ENCODE peak calls at places on chromosomes 4 and X, in eight cellular contexts. E is astrocyte of the spinal cord, N is stomach, T is foreskin fibroblast, X is colonic mucosa, Y is left lung, H is cardiac fibroblast, P is lower leg skin. D is an unnamed sample.

GRCh38 chr4:105327222-105327621 is 146.6 kb downstream of the PPA2 start:
- DNase-seq in E (no peak), N (no peak), T (no peak), X (no peak), Y (no peak), H (no peak), P (no peak), D (no peak)

GRCh38 chrX:65674351-65674893 is 7.0 kb downstream of the MSN start:
- DNase-seq in E (no peak), N (no peak), T (no peak), X (no peak), Y (no peak), H (no peak), P (no peak), D (no peak)

GRCh38 chrX:460116-460515 is 73.4 kb upstream of the PPP2R3B start:
- DNase-seq in E (no peak), N (no peak), T (no peak), X (no peak), Y (no peak), H (no peak), P (no peak), D (no peak)

GRCh38 chrX:15675490-15675921 is 10.9 kb upstream of the CLTRN start:
- DNase-seq in E (no peak), N (peak), T (peak), X (peak), Y (peak), H (no peak), P (peak), D (no peak)

GRCh38 chrX:139077303-139078131 is 366.0 kb upstream of the FGF13 start:
- DNase-seq in E (peak), N (no peak), T (peak), X (no peak), Y (no peak), H (peak), P (no peak), D (no peak)

GRCh38 chrX:118807151-118808017 is 16.2 kb upstream of the ZCCHC12 start:
- DNase-seq in E (peak), N (peak), T (peak), X (peak), Y (no peak), H (peak), P (peak), D (peak)

GRCh38 chr4:128123036-128123435 is 61.9 kb downstream of the LARP1B start:
- DNase-seq in E (no peak), N (no peak), T (no peak), X (no peak), Y (no peak), H (no peak), P (no peak), D (no peak)

GRCh38 chrX:34656842-34657780 is at the start of gene TMEM47:
- DNase-seq in E (peak), N (peak), T (peak), X (peak), Y (peak), H (peak), P (peak), D (no peak)

GRCh38 chr4:79661196-79661595 is 253.2 kb upstream of the GK2 start:
- DNase-seq in E (no peak), N (no peak), T (no peak), X (no peak), Y (no peak), H (no peak), P (no peak), D (no peak)

GRCh38 chr4:61003301-61003700 is 196.8 kb upstream of the ADGRL3 start:
- DNase-seq in E (peak), N (no peak), T (no peak), X (no peak), Y (no peak), H (no peak), P (no peak), D (no peak)

GRCh38 chrX:127782904-127783303 is 269.3 kb downstream of the ACTRT1 start:
- DNase-seq in E (no peak), N (no peak), T (no peak), X (no peak), Y (no peak), H (no peak), P (no peak), D (no peak)

GRCh38 chr4:96149911-96150310 is 310.0 kb downstream of the PDHA2 start:
- DNase-seq in E (peak), N (no peak), T (no peak), X (no peak), Y (no peak), H (peak), P (no peak), D (no peak)

GRCh38 chr4:8585186-8585585 is 5.0 kb downstream of the GPR78 start:
- DNase-seq in E (no peak), N (no peak), T (no peak), X (no peak), Y (no peak), H (no peak), P (no peak), D (no peak)

GRCh38 chrX:118630843-118631242 is 96.6 kb upstream of the IL13RA1 start:
- DNase-seq in E (no peak), N (no peak), T (no peak), X (no peak), Y (no peak), H (no peak), P (no peak), D (no peak)

GRCh38 chr4:181731900-181732299 is 511.3 kb upstream of the TENM3 start:
- DNase-seq in E (no peak), N (no peak), T (no peak), X (no peak), Y (no peak), H (no peak), P (no peak), D (no peak)

GRCh38 chr4:126715067-126715466 is 917.7 kb upstream of the INTU start:
- DNase-seq in E (no peak), N (no peak), T (no peak), X (no peak), Y (no peak), H (no peak), P (no peak), D (no peak)

GRCh38 chrX:147736045-147736444 is 175.7 kb upstream of the FMR1 start:
- DNase-seq in E (no peak), N (no peak), T (no peak), X (no peak), Y (no peak), H (no peak), P (no peak), D (no peak)

GRCh38 chr4:122334828-122335227 is 44.0 kb upstream of the ADAD1 start:
- DNase-seq in E (no peak), N (no peak), T (no peak), X (no peak), Y (no peak), H (no peak), P (no peak), D (peak)

GRCh38 chr4:121146530-121146929 is 17.6 kb downstream of the TNIP3 start:
- DNase-seq in E (peak), N (no peak), T (no peak), X (no peak), Y (no peak), H (peak), P (no peak), D (no peak)

GRCh38 chrX:41689711-41690110 is 938 bp downstream of the GPR34 start:
- DNase-seq in E (no peak), N (no peak), T (no peak), X (no peak), Y (no peak), H (no peak), P (no peak), D (no peak)

GRCh38 chrX:41692162-41692749 is 3.5 kb downstream of the GPR34 start:
- DNase-seq in E (peak), N (no peak), T (peak), X (no peak), Y (no peak), H (peak), P (no peak), D (no peak)

GRCh38 chrX:41686788-41687187 is 2.0 kb upstream of the GPR34 start:
- DNase-seq in E (no peak), N (no peak), T (no peak), X (no peak), Y (no peak), H (no peak), P (no peak), D (no peak)

GRCh38 chrX:41688154-41688553 is 619 bp upstream of the GPR34 start:
- DNase-seq in E (no peak), N (no peak), T (no peak), X (no peak), Y (no peak), H (no peak), P (no peak), D (no peak)

DNA sequence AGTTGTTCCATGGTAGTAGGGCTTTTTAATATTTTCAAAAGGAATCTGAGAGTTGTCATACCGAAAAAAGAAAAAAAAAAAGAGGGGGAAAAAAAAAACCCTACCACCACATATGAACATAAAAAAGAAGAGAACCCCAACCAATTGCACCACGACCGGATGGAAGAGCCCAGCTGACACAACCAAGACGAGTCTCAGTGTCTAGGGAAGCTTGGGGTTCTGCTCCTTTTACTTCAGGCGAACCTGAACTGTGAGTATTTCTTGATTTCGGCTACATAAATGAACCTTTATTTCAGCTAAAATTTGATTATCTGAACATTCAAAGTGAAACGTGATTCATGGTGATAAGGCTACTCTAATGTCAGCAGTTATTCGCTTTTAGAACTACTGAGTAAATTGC is at the start of gene GPR34:
- DNase-seq in E (no peak), N (no peak), T (no peak), X (no peak), Y (no peak), H (no peak), P (no peak), D (peak)
- H3K4me3 ChIP-seq in E (no peak), N (no peak), T (no peak), X (no peak), Y (peak), H (no peak), P (no peak), D (no peak)

GRCh38 chr4:26021417-26022345 is 107.7 kb downstream of the SMIM20 start:
- DNase-seq in E (no peak), N (no peak), T (peak), X (no peak), Y (no peak), H (peak), P (no peak), D (no peak)

GRCh38 chr4:26020896-26021295 is 106.9 kb downstream of the SMIM20 start:
- DNase-seq in E (peak), N (no peak), T (peak), X (no peak), Y (no peak), H (peak), P (no peak), D (no peak)

GRCh38 chr4:26024079-26024478 is 110.1 kb downstream of the SMIM20 start:
- DNase-seq in E (no peak), N (no peak), T (no peak), X (no peak), Y (no peak), H (no peak), P (no peak), D (no peak)

GRCh38 chr4:26023191-26023972 is 109.4 kb downstream of the SMIM20 start:
- DNase-seq in E (peak), N (no peak), T (peak), X (no peak), Y (no peak), H (peak), P (no peak), D (no peak)

DNA sequence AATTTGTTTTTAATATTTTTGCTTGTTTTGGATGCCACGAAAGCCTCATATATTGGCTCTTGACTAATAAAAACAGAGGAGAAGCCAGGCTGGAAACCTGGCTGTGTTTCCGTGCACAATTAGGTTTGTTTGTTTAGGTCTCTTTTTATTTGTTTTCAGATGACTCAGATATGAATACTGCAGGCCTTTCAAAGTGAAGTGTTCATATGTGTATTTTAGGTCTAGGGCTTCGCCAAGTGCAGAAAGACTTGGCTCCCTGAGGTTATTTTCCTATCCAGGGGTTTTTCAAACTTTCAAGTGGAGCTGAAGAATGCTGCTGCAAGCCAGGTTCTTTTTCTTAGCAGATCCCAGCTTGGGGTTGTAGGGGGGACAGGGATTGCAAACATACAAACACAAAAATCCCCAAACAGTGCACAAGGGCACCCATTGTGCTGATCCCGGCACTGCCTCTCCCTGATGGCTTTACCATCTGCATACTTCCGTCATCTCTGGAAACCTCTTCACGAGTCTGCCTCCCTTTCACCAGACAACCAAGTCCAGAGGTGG is 108.4 kb downstream of the SMIM20 start:
- DNase-seq in E (peak), N (peak), T (peak), X (no peak), Y (no peak), H (no peak), P (no peak), D (no peak)
- H3K4me3 ChIP-seq in E (no peak), N (no peak), T (peak), X (no peak), Y (peak), H (no peak), P (no peak), D (no peak)

GRCh38 chr4:41539711-41540110 is 1.8 kb downstream of the LIMCH1 start:
- DNase-seq in E (no peak), N (no peak), T (no peak), X (no peak), Y (no peak), H (no peak), P (no peak), D (no peak)
- H3K4me3 ChIP-seq in E (no peak), N (no peak), T (no peak), X (no peak), Y (no peak), H (no peak), P (no peak), D (no peak)

GRCh38 chr4:185128272-185129119 is 14.6 kb upstream of the SLC25A4 start:
- DNase-seq in E (no peak), N (no peak), T (peak), X (no peak), Y (peak), H (no peak), P (no peak), D (no peak)
- H3K4me3 ChIP-seq in E (peak), N (peak), T (peak), X (peak), Y (peak), H (peak), P (peak), D (no peak)

DNA sequence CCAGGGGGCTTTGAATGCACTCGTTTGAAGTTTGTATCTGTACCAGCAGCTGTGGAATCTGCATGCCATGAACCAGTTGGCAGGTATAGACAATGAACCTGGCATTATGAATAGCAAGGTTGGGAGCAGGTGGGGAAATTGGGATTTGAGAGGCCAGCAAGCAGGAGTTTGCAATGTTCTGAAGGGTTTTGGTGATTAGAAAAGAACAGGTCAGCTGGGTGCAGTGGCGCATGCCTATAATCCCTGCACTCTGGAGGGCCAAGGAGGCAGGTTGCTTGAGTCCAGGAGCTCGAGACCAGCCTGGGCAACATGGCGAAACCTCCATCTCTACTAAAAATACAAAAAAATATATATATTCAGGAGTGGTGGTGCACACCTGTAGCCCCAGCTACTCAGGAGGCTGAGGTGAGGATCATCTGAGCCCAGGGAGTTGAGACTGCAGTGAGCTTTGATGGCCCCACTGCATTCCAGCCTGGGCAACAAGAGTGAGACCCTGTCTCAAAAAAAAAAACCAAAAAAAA is 64.0 kb downstream of the TSC22D3 start:
- DNase-seq in E (peak), N (no peak), T (no peak), X (no peak), Y (no peak), H (no peak), P (no peak), D (no peak)
- H3K4me3 ChIP-seq in E (no peak), N (peak), T (no peak), X (no peak), Y (no peak), H (no peak), P (no peak), D (no peak)

GRCh38 chrX:140762061-140762460 is 52.5 kb downstream of the LINC00632 start:
- DNase-seq in E (peak), N (peak), T (peak), X (peak), Y (no peak), H (peak), P (peak), D (peak)

GRCh38 chrX:140767646-140768045 is 58.1 kb downstream of the LINC00632 start:
- DNase-seq in E (no peak), N (no peak), T (peak), X (no peak), Y (no peak), H (peak), P (no peak), D (no peak)

GRCh38 chrX:140766024-140766611 is 56.6 kb downstream of the LINC00632 start:
- DNase-seq in E (peak), N (peak), T (peak), X (peak), Y (no peak), H (peak), P (no peak), D (peak)

GRCh38 chrX:140764401-140764919 is 54.9 kb downstream of the LINC00632 start:
- DNase-seq in E (peak), N (no peak), T (peak), X (no peak), Y (peak), H (peak), P (no peak), D (no peak)

GRCh38 chrX:140765043-140765784 is 55.7 kb downstream of the LINC00632 start:
- DNase-seq in E (peak), N (no peak), T (peak), X (no peak), Y (no peak), H (peak), P (no peak), D (no peak)
- H3K4me3 ChIP-seq in E (peak), N (peak), T (peak), X (peak), Y (peak), H (peak), P (no peak), D (no peak)

DNA sequence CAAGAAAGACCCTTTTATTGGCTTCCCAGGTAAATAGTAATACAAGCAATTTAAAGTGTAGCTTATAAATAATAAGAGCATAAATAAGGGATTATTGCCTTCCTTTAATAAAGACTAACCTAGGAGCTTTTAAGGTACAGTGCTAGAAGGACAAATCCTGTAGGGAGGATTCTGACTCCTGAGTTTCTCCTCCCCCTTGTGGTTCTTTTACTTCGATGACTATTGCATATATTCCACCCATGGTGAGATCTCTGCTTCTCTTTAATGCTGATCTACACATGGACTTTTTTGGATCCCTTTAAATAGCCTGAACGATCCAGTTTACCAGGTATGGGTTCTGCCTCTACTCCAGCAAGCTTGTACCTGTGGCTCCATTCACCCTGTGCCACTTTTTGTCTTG is 2.5 kb downstream of the GALNT7 start:
- DNase-seq in E (peak), N (no peak), T (peak), X (no peak), Y (no peak), H (peak), P (no peak), D (peak)
- H3K4me3 ChIP-seq in E (no peak), N (no peak), T (no peak), X (no peak), Y (no peak), H (no peak), P (no peak), D (no peak)

DNA sequence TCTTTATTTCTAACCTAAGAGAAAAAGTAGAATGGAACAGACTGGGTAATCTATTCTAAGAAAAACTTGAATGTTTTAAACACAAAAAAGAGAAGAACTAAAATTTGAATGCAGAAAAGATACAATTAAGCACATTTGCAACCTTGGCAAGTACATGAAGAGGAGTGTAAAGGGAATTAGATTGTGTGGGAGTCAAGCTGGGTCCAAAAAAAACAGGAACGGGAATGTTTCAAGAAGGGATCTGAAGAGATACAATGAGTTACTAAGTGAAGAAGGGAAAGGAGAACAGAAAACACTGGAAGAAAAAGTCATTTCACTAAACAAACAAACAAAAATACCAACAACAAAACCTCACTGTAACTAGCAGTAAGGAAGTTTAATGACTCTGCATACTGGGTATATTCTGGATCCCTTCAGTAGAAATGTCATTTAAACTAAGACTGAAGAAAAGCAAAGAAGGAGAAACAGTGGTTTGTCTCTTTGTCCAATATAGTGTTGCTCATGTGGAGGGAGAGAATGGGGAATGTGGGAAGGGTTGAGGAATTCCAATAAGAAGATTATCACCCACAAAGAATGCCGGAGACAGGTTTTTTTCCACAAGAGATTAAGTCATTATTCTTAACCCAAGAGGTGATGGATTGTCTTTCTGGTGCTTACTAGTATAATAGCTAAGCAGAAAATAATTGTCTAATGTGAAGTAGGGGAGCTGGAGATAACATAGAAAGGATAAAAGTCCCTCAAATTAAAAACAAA is 50.4 kb upstream of the PTPN13 start:
- DNase-seq in E (peak), N (no peak), T (peak), X (no peak), Y (no peak), H (peak), P (no peak), D (no peak)
- H3K4me3 ChIP-seq in E (no peak), N (no peak), T (no peak), X (no peak), Y (no peak), H (no peak), P (no peak), D (no peak)